ENCODE peak calls at places on chromosomes 3 and 15, in seven cellular contexts. B is fibroblast of lung, J is HCT116, O is cardiac fibroblast, W is cardiac muscle cell, I is right atrium auricular region, K is colonic mucosa. V is an unnamed sample.

GRCh38 chr3:145952541-145952940 is 208.4 kb downstream of the PLOD2 start:
- DNase-seq in B (peak; percentile 99), J (no peak), O (peak; percentile 80), W (peak; percentile 86), I (no peak), K (no peak), V (peak; percentile 89)

GRCh38 chr3:63975705-63976104 is 47.6 kb downstream of the PSMD6 start:
- DNase-seq in B (peak; percentile 60), J (no peak), O (peak; percentile 68), W (peak; percentile 75), I (peak; percentile 77), K (no peak), V (no peak)

GRCh38 chr3:125212509-125213372 is at the start of gene SLC12A8:
- DNase-seq in B (no peak), J (no peak), O (no peak), W (no peak), I (no peak), K (peak; percentile 66), V (no peak)

GRCh38 chr3:119181765-119182164 is 8.4 kb downstream of the UPK1B start:
- DNase-seq in B (peak; percentile 56), J (no peak), O (peak; percentile 7), W (no peak), I (no peak), K (no peak), V (no peak)

GRCh38 chr3:9951962-9952805 is at the start of gene PRRT3:
- DNase-seq in B (peak; percentile 45), J (no peak), O (peak; percentile 52), W (peak; percentile 52), I (no peak), K (no peak), V (no peak)

GRCh38 chr3:185824467-185825378 is at the start of gene IGF2BP2:
- DNase-seq in B (peak; percentile 84), J (no peak), O (peak; percentile 92), W (peak; percentile 93), I (peak; percentile 66), K (peak; percentile 85), V (no peak)

GRCh38 chr3:59135091-59135490 is 85.3 kb upstream of the CFAP20DC start:
- DNase-seq in B (no peak), J (no peak), O (no peak), W (no peak), I (no peak), K (no peak), V (no peak)

GRCh38 chr3:72270072-72270611 is 485.2 kb upstream of the PROK2 start:
- DNase-seq in B (peak; percentile 95), J (peak; percentile 23), O (peak; percentile 97), W (peak; percentile 96), I (peak; percentile 97), K (peak; percentile 86), V (peak; percentile 66)

GRCh38 chr3:54696313-54696712 is 231.5 kb downstream of the LRTM1 start:
- DNase-seq in B (peak; percentile 16), J (no peak), O (no peak), W (no peak), I (no peak), K (no peak), V (no peak)

GRCh38 chr3:195004512-195005250 is 266.3 kb downstream of the XXYLT1 start:
- DNase-seq in B (no peak), J (no peak), O (no peak), W (no peak), I (peak; percentile 50), K (peak; percentile 8), V (no peak)

GRCh38 chr3:10729439-10729838 is 86.6 kb upstream of the SLC6A11 start:
- DNase-seq in B (no peak), J (no peak), O (no peak), W (no peak), I (no peak), K (no peak), V (no peak)

GRCh38 chr3:121651684-121652083 is 9.0 kb downstream of the HCLS1 start:
- DNase-seq in B (peak; percentile 5), J (no peak), O (peak; percentile 22), W (peak; percentile 26), I (no peak), K (no peak), V (no peak)

GRCh38 chr3:121658716-121659435 is 1.8 kb downstream of the HCLS1 start:
- DNase-seq in B (no peak), J (no peak), O (no peak), W (no peak), I (no peak), K (no peak), V (no peak)

GRCh38 chr3:121660356-121661171 is at the start of gene HCLS1:
- DNase-seq in B (no peak), J (no peak), O (peak; percentile 5), W (peak; percentile 16), I (peak; percentile 70), K (peak; percentile 46), V (no peak)

GRCh38 chr3:121649645-121650044 is 11.1 kb downstream of the HCLS1 start:
- DNase-seq in B (peak; percentile 5), J (no peak), O (peak; percentile 9), W (peak; percentile 8), I (no peak), K (no peak), V (no peak)

DNA sequence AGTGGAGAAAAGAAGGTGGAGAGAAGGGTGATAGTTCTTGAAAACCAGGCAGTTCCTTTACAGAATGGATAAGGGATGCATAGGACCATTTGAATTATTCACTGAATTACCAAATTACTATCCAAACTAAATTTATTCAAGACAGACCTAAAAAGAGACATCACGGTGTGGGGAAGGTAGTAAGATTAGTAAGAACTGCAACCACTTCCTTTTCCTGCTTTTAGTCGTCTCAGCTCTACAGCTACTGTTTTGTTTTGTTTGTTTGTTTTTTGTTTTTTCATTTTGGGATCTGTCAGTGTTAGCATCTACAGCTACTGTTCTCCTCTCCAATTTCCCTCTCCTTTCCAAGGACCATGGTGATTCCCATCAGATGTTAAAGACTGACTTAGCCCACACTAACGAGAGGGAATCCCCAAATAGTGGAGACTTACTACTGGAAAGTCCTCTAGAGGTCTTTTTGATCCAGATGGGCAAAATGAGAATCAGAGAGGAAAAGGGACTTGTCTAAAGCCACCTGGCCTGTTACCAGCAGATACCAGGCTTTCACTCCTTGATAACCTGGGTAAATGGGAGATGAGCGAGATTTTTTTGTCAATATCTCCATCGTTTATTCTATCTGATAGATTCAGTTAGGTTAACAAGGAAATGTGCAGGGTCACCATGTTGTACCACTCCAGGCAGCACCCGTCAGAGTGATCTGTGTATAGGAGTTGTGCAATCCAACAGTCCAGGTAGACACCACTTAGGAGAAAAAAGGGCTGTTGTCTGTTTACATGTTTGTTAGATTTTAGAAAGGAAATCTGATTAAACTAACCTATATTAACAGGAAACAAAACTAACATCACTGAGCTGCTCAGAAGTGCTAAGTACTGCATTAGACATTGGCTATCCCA is 6.0 kb downstream of the HCLS1 start:
- DNase-seq in B (no peak), J (no peak), O (no peak), W (no peak), I (no peak), K (no peak), V (no peak)
- H3K4me3 ChIP-seq in B (no peak overlapping the region), J (no peak overlapping the region), O (no peak overlapping the region), W (no peak overlapping the region), I (no peak overlapping the region), K (no peak overlapping the region), V (no peak overlapping the region)

DNA sequence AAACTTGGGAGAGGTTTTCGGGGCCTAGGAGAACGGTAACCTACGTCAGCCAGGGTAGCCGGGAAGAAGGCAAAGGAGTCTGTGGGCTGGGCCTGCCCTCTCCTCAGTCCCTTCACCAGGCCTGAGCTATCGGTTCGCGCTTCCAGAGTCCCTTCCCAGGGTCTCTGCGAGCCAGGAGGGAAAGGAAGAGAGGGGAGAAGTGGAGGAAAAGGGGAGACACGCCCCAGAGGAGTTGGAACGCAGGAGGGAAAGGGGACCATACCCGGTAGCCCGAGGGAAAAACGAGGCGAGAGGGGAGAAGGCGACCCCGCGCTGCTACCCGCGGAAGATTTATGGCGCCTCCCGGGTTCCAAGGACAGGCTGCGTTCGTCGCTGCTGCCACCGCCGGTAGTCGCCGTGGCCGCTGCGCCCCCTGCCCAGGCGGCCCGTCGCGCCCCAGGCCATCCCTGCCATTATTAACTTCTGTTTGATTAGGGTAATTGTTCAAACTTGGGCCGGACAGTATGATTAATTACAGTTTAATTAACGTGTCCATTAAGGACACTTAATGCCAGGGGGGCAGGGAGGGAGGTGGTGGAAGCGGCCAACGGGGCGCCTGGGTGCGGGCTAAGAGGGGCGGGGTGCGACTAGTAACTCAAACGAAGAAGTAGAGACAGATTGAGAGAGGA is 3.4 kb upstream of the SKOR1 start:
- DNase-seq in B (no peak), J (no peak), O (no peak), W (no peak), I (no peak), K (no peak), V (no peak)
- TF ChIP-seq CTCF in B (no peak), J (no peak), O (no peak), W (no peak), I (no peak), K (no peak), V (no peak)

GRCh38 chr15:57217716-57218598 is 158.3 kb upstream of the CGNL1 start:
- DNase-seq in B (peak; percentile 75), J (no peak), O (no peak), W (peak; percentile 47), I (no peak), K (no peak), V (no peak)

GRCh38 chr15:57218826-57219576 is 157.3 kb upstream of the CGNL1 start:
- DNase-seq in B (peak; percentile 98), J (no peak), O (peak; percentile 95), W (peak; percentile 96), I (no peak), K (no peak), V (peak; percentile 99)

GRCh38 chr15:57223345-57223744 is 153.0 kb upstream of the CGNL1 start:
- DNase-seq in B (peak; percentile 44), J (no peak), O (no peak), W (no peak), I (no peak), K (no peak), V (no peak)

GRCh38 chr15:57223887-57224286 is 152.4 kb upstream of the CGNL1 start:
- DNase-seq in B (no peak), J (no peak), O (no peak), W (no peak), I (no peak), K (no peak), V (no peak)

DNA sequence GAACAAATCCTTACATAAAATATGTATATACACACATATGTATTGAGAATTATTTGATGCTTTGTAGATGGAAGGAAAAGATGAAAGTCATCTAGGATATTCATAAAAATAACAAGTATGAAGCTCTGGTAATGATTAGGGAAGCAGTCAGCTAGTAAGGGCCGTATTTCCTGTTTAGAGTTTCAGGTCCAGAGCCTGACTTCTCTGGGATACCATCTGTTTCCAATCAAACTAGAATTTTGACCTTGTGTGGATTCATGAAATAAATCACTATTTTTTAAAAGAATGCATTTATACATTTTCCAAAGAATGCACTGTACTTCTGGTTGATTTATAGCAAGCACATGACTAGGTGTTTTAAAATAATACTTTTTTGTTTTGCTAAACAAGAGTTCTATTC is 156.1 kb upstream of the CGNL1 start:
- DNase-seq in B (peak; percentile 77), J (no peak), O (peak; percentile 71), W (peak; percentile 68), I (no peak), K (no peak), V (peak; percentile 75)
- H3K4me3 ChIP-seq in B (peak overlapping the region; percentile 84), J (no peak overlapping the region), O (peak overlapping the region; percentile 24), W (no peak overlapping the region), I (peak overlapping the region; percentile 24), K (no peak overlapping the region), V (peak overlapping the region; percentile 56)

DNA sequence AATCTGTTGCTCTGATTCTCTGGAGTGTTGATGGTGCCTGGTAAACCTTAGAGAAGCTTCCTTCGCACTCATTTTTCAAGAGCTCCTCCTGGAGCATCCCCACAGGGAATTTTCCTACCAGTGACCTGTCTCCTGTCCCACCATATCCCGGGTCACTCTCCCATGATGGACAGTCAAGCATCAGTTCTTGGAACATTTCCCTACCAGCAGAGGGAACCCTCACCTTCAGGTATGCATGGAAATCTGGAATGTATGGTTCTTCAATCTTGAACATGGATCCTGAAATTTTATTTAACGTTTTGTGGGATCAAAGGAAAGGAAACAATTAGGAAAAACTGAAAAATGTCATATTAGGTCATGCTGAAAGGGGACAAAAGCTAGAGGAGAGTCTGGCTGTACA is 153.8 kb downstream of the SPATA16 start:
- DNase-seq in B (no peak), J (peak; percentile 26), O (no peak), W (no peak), I (no peak), K (no peak), V (no peak)
- TF ChIP-seq CTCF in B (peak; percentile 5), J (peak; percentile 33), O (no peak), W (no peak), I (peak; percentile 37), K (no peak), V (peak; percentile 15)